ENCODE peak calls at places on chromosomes 2 and 18, in eight cellular contexts. One of them, this sample, is unnamed.
A peak's percentile ranks its signal among the peaks of the same experiment; 100 is the strongest.

GRCh38 chr2:138503652-138504051 is 2.1 kb downstream of the SPOPL start:
- DNase-seq in stimulated activated naive CD4-positive, alpha-beta T cell: no peak
- DNase-seq in mesenteric fat pad: no peak
- DNase-seq in stimulated activated CD4-positive, alpha-beta T cell treated with anti-CD3 and anti-CD28 coated beads, TNF-alpha, amount 100 ng/mL, for 4 hours: no peak
- DNase-seq in IMR-90: no peak
- DNase-seq in small intestine: no peak
- DNase-seq in esophagus squamous epithelium: no peak
- DNase-seq in AG09309: no peak
- DNase-seq in this sample: no peak

GRCh38 chr18:49006641-49007136 is 55.9 kb upstream of the SMAD7 start:
- DNase-seq in IMR-90: no peak
- DNase-seq in small intestine: no peak
- DNase-seq in AG09309: no peak
- DNase-seq in stimulated activated naive CD4-positive, alpha-beta T cell: no peak
- DNase-seq in mesenteric fat pad: no peak
- DNase-seq in esophagus squamous epithelium: no peak
- DNase-seq in stimulated activated CD4-positive, alpha-beta T cell treated with anti-CD3 and anti-CD28 coated beads, TNF-alpha, amount 100 ng/mL, for 4 hours: no peak
- DNase-seq in this sample: no peak

GRCh38 chr2:18062892-18063291 is 184.4 kb downstream of the KCNS3 start:
- DNase-seq in IMR-90: no peak
- DNase-seq in esophagus squamous epithelium: no peak
- DNase-seq in mesenteric fat pad: no peak
- DNase-seq in AG09309: no peak
- DNase-seq in stimulated activated naive CD4-positive, alpha-beta T cell: no peak
- DNase-seq in small intestine: no peak
- DNase-seq in stimulated activated CD4-positive, alpha-beta T cell treated with anti-CD3 and anti-CD28 coated beads, TNF-alpha, amount 100 ng/mL, for 4 hours: no peak
- DNase-seq in this sample: no peak

GRCh38 chr2:73177645-73178255 is 24.6 kb upstream of the NOTO start:
- DNase-seq in stimulated activated naive CD4-positive, alpha-beta T cell: no peak
- DNase-seq in esophagus squamous epithelium: no peak
- DNase-seq in small intestine: no peak
- DNase-seq in mesenteric fat pad: no peak
- DNase-seq in IMR-90: no peak
- DNase-seq in stimulated activated CD4-positive, alpha-beta T cell treated with anti-CD3 and anti-CD28 coated beads, TNF-alpha, amount 100 ng/mL, for 4 hours: no peak
- DNase-seq in AG09309: no peak
- DNase-seq in this sample: no peak

GRCh38 chr2:217563081-217563480 is 439.7 kb downstream of the TNS1 start:
- DNase-seq in IMR-90: no peak
- DNase-seq in mesenteric fat pad: no peak
- DNase-seq in esophagus squamous epithelium: no peak
- DNase-seq in stimulated activated naive CD4-positive, alpha-beta T cell: no peak
- DNase-seq in small intestine: no peak
- DNase-seq in AG09309: no peak
- DNase-seq in stimulated activated CD4-positive, alpha-beta T cell treated with anti-CD3 and anti-CD28 coated beads, TNF-alpha, amount 100 ng/mL, for 4 hours: no peak
- DNase-seq in this sample: no peak

GRCh38 chr2:219612605-219613286 is 14.7 kb upstream of the SLC4A3 start:
- DNase-seq in small intestine: peak; percentile 33
- DNase-seq in mesenteric fat pad: no peak
- DNase-seq in stimulated activated CD4-positive, alpha-beta T cell treated with anti-CD3 and anti-CD28 coated beads, TNF-alpha, amount 100 ng/mL, for 4 hours: no peak
- DNase-seq in AG09309: no peak
- DNase-seq in IMR-90: no peak
- DNase-seq in esophagus squamous epithelium: no peak
- DNase-seq in stimulated activated naive CD4-positive, alpha-beta T cell: no peak
- DNase-seq in this sample: no peak

GRCh38 chr2:11636593-11637295 is 33.3 kb downstream of the NTSR2 start:
- DNase-seq in AG09309: no peak
- DNase-seq in mesenteric fat pad: no peak
- DNase-seq in esophagus squamous epithelium: no peak
- DNase-seq in stimulated activated CD4-positive, alpha-beta T cell treated with anti-CD3 and anti-CD28 coated beads, TNF-alpha, amount 100 ng/mL, for 4 hours: no peak
- DNase-seq in stimulated activated naive CD4-positive, alpha-beta T cell: no peak
- DNase-seq in IMR-90: no peak
- DNase-seq in small intestine: no peak
- DNase-seq in this sample: no peak

GRCh38 chr2:237923507-237924163 is 43.2 kb upstream of the UBE2F start:
- DNase-seq in mesenteric fat pad: peak; percentile 93
- DNase-seq in esophagus squamous epithelium: no peak
- DNase-seq in small intestine: peak; percentile 83
- DNase-seq in stimulated activated naive CD4-positive, alpha-beta T cell: peak; percentile 79
- DNase-seq in IMR-90: peak; percentile 35
- DNase-seq in stimulated activated CD4-positive, alpha-beta T cell treated with anti-CD3 and anti-CD28 coated beads, TNF-alpha, amount 100 ng/mL, for 4 hours: peak; percentile 70
- DNase-seq in AG09309: no peak
- DNase-seq in this sample: peak; percentile 62

GRCh38 chr2:230738924-230739323 is 26.3 kb downstream of the CAB39 start:
- DNase-seq in mesenteric fat pad: no peak
- DNase-seq in AG09309: no peak
- DNase-seq in stimulated activated naive CD4-positive, alpha-beta T cell: no peak
- DNase-seq in small intestine: no peak
- DNase-seq in esophagus squamous epithelium: no peak
- DNase-seq in IMR-90: no peak
- DNase-seq in stimulated activated CD4-positive, alpha-beta T cell treated with anti-CD3 and anti-CD28 coated beads, TNF-alpha, amount 100 ng/mL, for 4 hours: no peak
- DNase-seq in this sample: no peak

GRCh38 chr2:209973328-209973727 is 29.1 kb upstream of the RPE start:
- DNase-seq in stimulated activated naive CD4-positive, alpha-beta T cell: no peak
- DNase-seq in AG09309: no peak
- DNase-seq in stimulated activated CD4-positive, alpha-beta T cell treated with anti-CD3 and anti-CD28 coated beads, TNF-alpha, amount 100 ng/mL, for 4 hours: no peak
- DNase-seq in mesenteric fat pad: no peak
- DNase-seq in esophagus squamous epithelium: no peak
- DNase-seq in small intestine: no peak
- DNase-seq in IMR-90: no peak
- DNase-seq in this sample: no peak

GRCh38 chr2:48605482-48606175 is 12.0 kb upstream of the GTF2A1L start:
- DNase-seq in small intestine: no peak
- DNase-seq in stimulated activated naive CD4-positive, alpha-beta T cell: no peak
- DNase-seq in stimulated activated CD4-positive, alpha-beta T cell treated with anti-CD3 and anti-CD28 coated beads, TNF-alpha, amount 100 ng/mL, for 4 hours: no peak
- DNase-seq in IMR-90: no peak
- DNase-seq in AG09309: no peak
- DNase-seq in esophagus squamous epithelium: no peak
- DNase-seq in mesenteric fat pad: no peak
- DNase-seq in this sample: no peak

GRCh38 chr2:66805136-66805535 is 370.2 kb downstream of the MEIS1 start:
- DNase-seq in stimulated activated CD4-positive, alpha-beta T cell treated with anti-CD3 and anti-CD28 coated beads, TNF-alpha, amount 100 ng/mL, for 4 hours: no peak
- DNase-seq in mesenteric fat pad: no peak
- DNase-seq in stimulated activated naive CD4-positive, alpha-beta T cell: no peak
- DNase-seq in AG09309: no peak
- DNase-seq in esophagus squamous epithelium: no peak
- DNase-seq in small intestine: no peak
- DNase-seq in IMR-90: peak; percentile 31
- DNase-seq in this sample: no peak

GRCh38 chr2:146623771-146624170 is 1221.1 kb upstream of the ACVR2A start:
- DNase-seq in small intestine: no peak
- DNase-seq in AG09309: no peak
- DNase-seq in stimulated activated naive CD4-positive, alpha-beta T cell: no peak
- DNase-seq in mesenteric fat pad: no peak
- DNase-seq in IMR-90: peak; percentile 67
- DNase-seq in stimulated activated CD4-positive, alpha-beta T cell treated with anti-CD3 and anti-CD28 coated beads, TNF-alpha, amount 100 ng/mL, for 4 hours: no peak
- DNase-seq in esophagus squamous epithelium: no peak
- DNase-seq in this sample: no peak

GRCh38 chr2:100909571-100909970 is 89.6 kb downstream of the NPAS2 start:
- DNase-seq in stimulated activated naive CD4-positive, alpha-beta T cell: no peak
- DNase-seq in esophagus squamous epithelium: no peak
- DNase-seq in AG09309: no peak
- DNase-seq in small intestine: no peak
- DNase-seq in stimulated activated CD4-positive, alpha-beta T cell treated with anti-CD3 and anti-CD28 coated beads, TNF-alpha, amount 100 ng/mL, for 4 hours: no peak
- DNase-seq in IMR-90: no peak
- DNase-seq in mesenteric fat pad: no peak
- DNase-seq in this sample: no peak

GRCh38 chr2:227783404-227784138 is 30.1 kb upstream of the CCL20 start:
- DNase-seq in AG09309: no peak
- DNase-seq in esophagus squamous epithelium: no peak
- DNase-seq in stimulated activated CD4-positive, alpha-beta T cell treated with anti-CD3 and anti-CD28 coated beads, TNF-alpha, amount 100 ng/mL, for 4 hours: no peak
- DNase-seq in IMR-90: no peak
- DNase-seq in mesenteric fat pad: no peak
- DNase-seq in stimulated activated naive CD4-positive, alpha-beta T cell: no peak
- DNase-seq in small intestine: peak; percentile 53
- DNase-seq in this sample: no peak

GRCh38 chr2:85741811-85742507 is 11.8 kb upstream of the ATOH8 start:
- DNase-seq in small intestine: no peak
- DNase-seq in IMR-90: peak; percentile 96
- DNase-seq in mesenteric fat pad: no peak
- DNase-seq in AG09309: peak; percentile 80
- DNase-seq in esophagus squamous epithelium: no peak
- DNase-seq in stimulated activated CD4-positive, alpha-beta T cell treated with anti-CD3 and anti-CD28 coated beads, TNF-alpha, amount 100 ng/mL, for 4 hours: no peak
- DNase-seq in stimulated activated naive CD4-positive, alpha-beta T cell: no peak
- DNase-seq in this sample: no peak